ENCODE peak calls at places on chromosome 22, in four cellular contexts. E, H, L and T are unnamed samples.

GRCh38 chr22:40431021-40431420 is 60.6 kb downstream of the SGSM3 start:
- DNase-seq in L (no peak), H (no peak), E (no peak), T (no peak)

GRCh38 chr22:38452373-38453064 is 2.5 kb downstream of the KCNJ4 start:
- DNase-seq in E (no peak), H (no peak), L (no peak), T (no peak)

GRCh38 chr22:19117111-19117512 is 5.1 kb downstream of the DGCR2 start:
- DNase-seq in H (peak), E (peak), L (no peak), T (no peak)

GRCh38 chr22:27531782-27532530 is 269.6 kb downstream of the MN1 start:
- DNase-seq in L (no peak), H (no peak), E (no peak), T (no peak)

GRCh38 chr22:24414984-24415945 is 12.1 kb upstream of the ADORA2A start:
- DNase-seq in H (no peak), E (no peak), L (no peak), T (no peak)

GRCh38 chr22:23053912-23054530 is 16.3 kb upstream of the GNAZ start:
- DNase-seq in L (no peak), E (no peak), H (no peak), T (no peak)

GRCh38 chr22:48315415-48316244 is 1512.0 kb downstream of the BRD1 start:
- DNase-seq in L (no peak), E (no peak), H (no peak), T (no peak)

GRCh38 chr22:50340157-50340879 is 2.8 kb upstream of the PPP6R2 start:
- DNase-seq in H (no peak), L (peak), E (no peak), T (peak)

GRCh38 chr22:35894464-35894878 is 134.2 kb downstream of the RBFOX2 start:
- DNase-seq in E (peak), L (no peak), H (no peak), T (no peak)

GRCh38 chr22:30425616-30426394 is at the start of gene MTFP1:
- DNase-seq in E (peak), H (peak), L (no peak), T (peak)

GRCh38 chr22:38098410-38099249 is 11.9 kb downstream of the BAIAP2L2 start:
- DNase-seq in E (no peak), L (no peak), H (no peak), T (no peak)

GRCh38 chr22:45420539-45420938 is 7.0 kb downstream of the RIBC2 start:
- DNase-seq in L (no peak), H (no peak), E (no peak), T (no peak)

GRCh38 chr22:27842994-27843431 is 41.5 kb upstream of the MN1 start:
- DNase-seq in H (no peak), E (no peak), L (no peak), T (no peak)

GRCh38 chr22:21628386-21629261 is 1.2 kb downstream of the YDJC start:
- DNase-seq in E (no peak), L (no peak), H (no peak), T (no peak)

GRCh38 chr22:23608583-23608982 is 23.5 kb downstream of the DRICH1 start:
- DNase-seq in L (no peak), H (no peak), E (no peak), T (no peak)

GRCh38 chr22:49021926-49022815 is 805.5 kb downstream of the BRD1 start:
- DNase-seq in E (no peak), L (no peak), H (no peak), T (no peak)

GRCh38 chr22:32800158-32800557 is 1.3 kb upstream of the TIMP3 start:
- DNase-seq in L (no peak), H (no peak), E (no peak), T (no peak)

GRCh38 chr22:39773503-39773902 is 120.1 kb downstream of the ENTHD1 start:
- DNase-seq in L (no peak), E (no peak), H (no peak), T (no peak)

GRCh38 chr22:44538071-44538470 is 40.0 kb upstream of the RTL6 start:
- DNase-seq in H (no peak), L (peak), E (no peak), T (no peak)

GRCh38 chr22:25405854-25406509 is 158.5 kb upstream of the GRK3 start:
- DNase-seq in E (no peak), H (no peak), L (no peak), T (no peak)

GRCh38 chr22:45429424-45429823 is 15.9 kb downstream of the RIBC2 start:
- DNase-seq in E (no peak), L (no peak), H (no peak), T (no peak)

GRCh38 chr22:29917052-29917902 is 34.3 kb downstream of the MTMR3 start:
- DNase-seq in E (no peak), H (no peak), L (no peak), T (no peak)

GRCh38 chr22:32776397-32776796 is 25.1 kb upstream of the TIMP3 start:
- DNase-seq in E (no peak), H (no peak), L (no peak), T (no peak)

GRCh38 chr22:19714320-19715252 is at the start of gene SEPTIN5:
- DNase-seq in H (no peak), L (no peak), E (no peak), T (no peak)

GRCh38 chr22:24775769-24776492 is 1.4 kb upstream of the PIWIL3 start:
- DNase-seq in H (no peak), E (no peak), L (no peak), T (no peak)

GRCh38 chr22:20205964-20206708 is 55.3 kb upstream of the CCDC188 start:
- DNase-seq in E (peak), H (peak), L (peak), T (peak)

GRCh38 chr22:49785841-49786451 is 41.7 kb downstream of the BRD1 start:
- DNase-seq in L (no peak), H (no peak), E (no peak), T (no peak)

GRCh38 chr22:37284807-37285355 is 2.6 kb downstream of the CYTH4 start:
- DNase-seq in E (peak), L (no peak), H (peak), T (peak)

GRCh38 chr22:19795617-19796008 is 35.0 kb downstream of the TBX1 start:
- DNase-seq in H (no peak), E (no peak), L (no peak), T (no peak)

GRCh38 chr22:49965291-49966040 is 4.9 kb downstream of the PIM3 start:
- DNase-seq in L (no peak), H (peak), E (no peak), T (no peak)

GRCh38 chr22:31446208-31446607 is 43.4 kb downstream of the EIF4ENIF1 start:
- DNase-seq in E (no peak), L (no peak), H (no peak), T (no peak)

GRCh38 chr22:49097171-49097925 is 730.3 kb downstream of the BRD1 start:
- DNase-seq in L (no peak), E (no peak), H (no peak), T (no peak)

GRCh38 chr22:48254311-48254873 is 1491.9 kb downstream of the TBC1D22A start:
- DNase-seq in L (no peak), E (no peak), H (peak), T (no peak)

GRCh38 chr22:43706151-43706550 is 106.0 kb downstream of the EFCAB6 start:
- DNase-seq in H (no peak), L (no peak), E (no peak), T (no peak)

GRCh38 chr22:28029962-28030361 is 110.9 kb upstream of the PITPNB start:
- DNase-seq in E (no peak), L (no peak), H (peak), T (no peak)

GRCh38 chr22:17710023-17710422 is 64.2 kb downstream of the BID start:
- DNase-seq in H (no peak), E (no peak), L (no peak), T (no peak)